ENCODE peak calls at places on chromosomes 16 and 17, in four cellular contexts. M is GM12891, W is K562, A is GM12878. Q is an unnamed sample.
A peak's percentile ranks its signal among the peaks of the same experiment; 100 is the strongest.

GRCh38 chr17:80114758-80115157 is 13.4 kb downstream of the GAA start:
- DNase-seq in M (no peak), W (no peak), A (no peak), Q (no peak)

GRCh38 chr16:56191807-56192643 is 736 bp downstream of the GNAO1 start:
- DNase-seq in M (no peak), W (no peak), A (no peak), Q (no peak)

GRCh38 chr17:56635640-56636039 is 42.1 kb downstream of the NOG start:
- DNase-seq in M (no peak), W (no peak), A (no peak), Q (no peak)

GRCh38 chr17:40547079-40547784 is 18.0 kb downstream of the CCR7 start:
- DNase-seq in M (no peak), W (no peak), A (no peak), Q (no peak)

GRCh38 chr16:67415872-67416793 is at the start of gene ZDHHC1:
- DNase-seq in M (peak; percentile 92), W (peak; percentile 72), A (no peak), Q (no peak)

GRCh38 chr16:71467810-71468209 is 5.8 kb upstream of the ZNF23 start:
- DNase-seq in M (no peak), W (peak; percentile 83), A (no peak), Q (no peak)

GRCh38 chr16:5347561-5347960 is 250.0 kb upstream of the EEF2KMT start:
- DNase-seq in M (no peak), W (no peak), A (no peak), Q (no peak)

GRCh38 chr16:57620316-57621231 is 7.9 kb upstream of the ADGRG1 start:
- DNase-seq in M (no peak), W (no peak), A (no peak), Q (no peak)

GRCh38 chr17:78557598-78558039 is 19.6 kb downstream of the DNAH17 start:
- DNase-seq in M (no peak), W (no peak), A (no peak), Q (no peak)

GRCh38 chr16:2518823-2519710 is 1.1 kb upstream of the AMDHD2 start:
- DNase-seq in M (no peak), W (no peak), A (no peak), Q (no peak)

GRCh38 chr17:70107441-70107840 is 32.4 kb downstream of the KCNJ16 start:
- DNase-seq in M (no peak), W (no peak), A (no peak), Q (no peak)

GRCh38 chr16:2194852-2195315 is 1.5 kb downstream of the CASKIN1 start:
- DNase-seq in M (peak; percentile 68), W (no peak), A (peak; percentile 11), Q (peak; percentile 61)

GRCh38 chr16:2720719-2721633 is 952 bp upstream of the PRSS27 start:
- DNase-seq in M (peak; percentile 95), W (peak; percentile 94), A (peak; percentile 36), Q (peak; percentile 78)

GRCh38 chr16:998615-999014 is 17.0 kb downstream of the SOX8 start:
- DNase-seq in M (no peak), W (no peak), A (no peak), Q (no peak)

GRCh38 chr17:81291662-81292061 is 3.4 kb downstream of the SLC38A10 start:
- DNase-seq in M (peak; percentile 86), W (peak; percentile 77), A (no peak), Q (no peak)

GRCh38 chr16:85602831-85603755 is 10.0 kb upstream of the GSE1 start:
- DNase-seq in M (no peak), W (no peak), A (no peak), Q (no peak)

GRCh38 chr17:81399481-81400153 is 4.4 kb downstream of the BAHCC1 start:
- DNase-seq in M (no peak), W (peak; percentile 69), A (no peak), Q (no peak)

GRCh38 chr16:19400709-19401108 is 17.0 kb upstream of the TMC5 start:
- DNase-seq in M (no peak), W (no peak), A (no peak), Q (peak; percentile 16)

GRCh38 chr17:39132192-39132600 is 19.2 kb downstream of the PLXDC1 start:
- DNase-seq in M (no peak), W (peak; percentile 68), A (no peak), Q (no peak)

GRCh38 chr16:31167315-31167714 is 12.6 kb upstream of the FUS start:
- DNase-seq in M (no peak), W (no peak), A (no peak), Q (no peak)

GRCh38 chr17:29566473-29567361 is at the start of gene ABHD15:
- DNase-seq in M (peak; percentile 63), W (no peak), A (no peak), Q (peak; percentile 66)

GRCh38 chr16:83983491-83983890 is 15.4 kb downstream of the NECAB2 start:
- DNase-seq in M (no peak), W (no peak), A (no peak), Q (no peak)

GRCh38 chr17:82238562-82239201 is 9.8 kb downstream of the SLC16A3 start:
- DNase-seq in M (no peak), W (peak; percentile 67), A (no peak), Q (peak; percentile 97)

GRCh38 chr17:77439382-77440013 is 298.7 kb downstream of the SEC14L1 start:
- DNase-seq in M (no peak), W (no peak), A (no peak), Q (no peak)

GRCh38 chr17:75998327-75998795 is 2.3 kb upstream of the CDK3 start:
- DNase-seq in M (no peak), W (no peak), A (no peak), Q (no peak)

GRCh38 chr16:74492976-74493375 is 71.7 kb upstream of the CLEC18B start:
- DNase-seq in M (no peak), W (no peak), A (no peak), Q (no peak)

GRCh38 chr16:14050297-14051027 is 20.7 kb upstream of the MRTFB start:
- DNase-seq in M (no peak), W (no peak), A (no peak), Q (no peak)

GRCh38 chr16:57669476-57670162 is 1.5 kb downstream of the ADGRG3 start:
- DNase-seq in M (no peak), W (no peak), A (no peak), Q (peak; percentile 36)

GRCh38 chr17:20920813-20921199 is 122.0 kb downstream of the USP22 start:
- DNase-seq in M (no peak), W (no peak), A (no peak), Q (no peak)

GRCh38 chr16:1706386-1707192 is 594 bp downstream of the MAPK8IP3 start:
- DNase-seq in M (peak; percentile 58), W (peak; percentile 72), A (no peak), Q (peak; percentile 39)

GRCh38 chr16:523097-523741 is 4.3 kb upstream of the CAPN15 start:
- DNase-seq in M (no peak), W (no peak), A (no peak), Q (no peak)

GRCh38 chr17:35807371-35808144 is 1.7 kb upstream of the TAF15 start:
- DNase-seq in M (no peak), W (no peak), A (no peak), Q (no peak)

GRCh38 chr17:77877674-77878355 is 80.7 kb upstream of the TNRC6C start:
- DNase-seq in M (no peak), W (no peak), A (no peak), Q (no peak)

GRCh38 chr17:80296221-80296620 is 35.6 kb downstream of the RNF213 start:
- DNase-seq in M (no peak), W (no peak), A (no peak), Q (no peak)

GRCh38 chr17:44757045-44757917 is 1.5 kb upstream of the ADAM11 start:
- DNase-seq in M (no peak), W (no peak), A (no peak), Q (no peak)

GRCh38 chr16:74951206-74951605 is 33.7 kb downstream of the WDR59 start:
- DNase-seq in M (no peak), W (no peak), A (no peak), Q (no peak)

GRCh38 chr16:46629331-46629843 is 8.2 kb upstream of the SHCBP1 start:
- DNase-seq in M (no peak), W (peak; percentile 39), A (no peak), Q (no peak)

GRCh38 chr17:63984651-63985386 is 12.1 kb upstream of the SCN4A start:
- DNase-seq in M (no peak), W (peak; percentile 48), A (no peak), Q (peak; percentile 71)
- TF ChIP-seq SPI1 in M (no peak), W (no peak), A (no peak), Q (no peak)

GRCh38 chr16:77594798-77595625 is 127.3 kb upstream of the NUDT7 start:
- DNase-seq in M (no peak), W (no peak), A (no peak), Q (no peak)

GRCh38 chr16:77592021-77592420 is 130.3 kb upstream of the NUDT7 start:
- DNase-seq in M (no peak), W (no peak), A (no peak), Q (no peak)

GRCh38 chr16:77599793-77600415 is 122.4 kb upstream of the NUDT7 start:
- DNase-seq in M (no peak), W (peak; percentile 25), A (no peak), Q (no peak)

GRCh38 chr16:77594057-77594456 is 128.3 kb upstream of the NUDT7 start:
- DNase-seq in M (no peak), W (no peak), A (no peak), Q (no peak)

DNA sequence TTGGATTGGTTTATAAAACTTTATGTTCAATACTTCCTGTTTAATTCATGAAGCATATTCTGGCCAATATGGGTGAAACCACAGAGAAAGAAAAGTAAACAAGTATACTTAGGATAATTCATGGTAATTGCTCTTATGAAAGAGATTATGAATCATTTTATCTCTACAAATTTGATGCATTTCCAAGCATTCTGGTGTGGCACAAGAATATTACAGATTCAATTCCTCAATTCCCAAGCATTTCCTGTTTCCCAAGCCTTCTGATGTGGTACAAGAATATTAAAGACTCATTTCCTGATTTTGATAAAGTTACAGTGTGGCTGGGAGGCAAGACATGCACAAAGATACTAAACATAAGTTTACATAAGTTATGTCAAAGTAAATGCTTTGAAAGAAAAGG is 126.1 kb upstream of the NUDT7 start:
- DNase-seq in M (no peak), W (no peak), A (no peak), Q (no peak)
- TF ChIP-seq SPI1 in M (no peak), W (peak; percentile 10), A (no peak), Q (no peak)

GRCh38 chr16:80964351-80964750 is 42.3 kb downstream of the CMC2 start:
- DNase-seq in M (no peak), W (no peak), A (no peak), Q (no peak)
- TF ChIP-seq SPI1 in M (no peak), W (no peak), A (no peak), Q (no peak)

GRCh38 chr17:9408381-9408780 is 167.2 kb downstream of the STX8 start:
- DNase-seq in M (no peak), W (no peak), A (no peak), Q (no peak)

GRCh38 chr17:9409026-9409425 is 166.6 kb downstream of the STX8 start:
- DNase-seq in M (no peak), W (no peak), A (no peak), Q (no peak)

GRCh38 chr17:9403207-9403606 is 172.4 kb downstream of the STX8 start:
- DNase-seq in M (no peak), W (no peak), A (no peak), Q (no peak)

GRCh38 chr17:9409430-9409829 is 166.2 kb downstream of the STX8 start:
- DNase-seq in M (no peak), W (no peak), A (no peak), Q (no peak)

GRCh38 chr17:9406046-9406631 is 169.5 kb downstream of the STX8 start:
- DNase-seq in M (no peak), W (no peak), A (no peak), Q (no peak)
- TF ChIP-seq SPI1 in M (no peak), W (no peak), A (no peak), Q (no peak)

Q was measured in HL-60.